ENCODE peak calls at places on chromosome 10, in eight cellular contexts. One of them, this sample, is unnamed.

GRCh38 chr10:132036153-132036886 is 29.4 kb upstream of the JAKMIP3 start:
- DNase-seq in fibroblast of gingiva: peak; percentile 14
- DNase-seq in heart left ventricle: peak; percentile 72
- DNase-seq in AG10803: peak; percentile 8
- DNase-seq in nephron progenitor cell: peak; percentile 72
- DNase-seq in activated CD8-positive, alpha-beta memory T cell treated with anti-CD3 and anti-CD28 coated beads for 1 hour: no peak
- DNase-seq in activated T-helper 1 cell treated with anti-CD3 and anti-CD28 coated beads, Interleukin-2, amount 50 U/mL, for 16 hours: no peak
- DNase-seq in effector CD4-positive, alpha-beta T cell: no peak
- DNase-seq in this sample: peak; percentile 70

GRCh38 chr10:84599254-84599653 is 270.9 kb downstream of the CCSER2 start:
- DNase-seq in activated T-helper 1 cell treated with anti-CD3 and anti-CD28 coated beads, Interleukin-2, amount 50 U/mL, for 16 hours: no peak
- DNase-seq in AG10803: no peak
- DNase-seq in activated CD8-positive, alpha-beta memory T cell treated with anti-CD3 and anti-CD28 coated beads for 1 hour: no peak
- DNase-seq in nephron progenitor cell: no peak
- DNase-seq in heart left ventricle: no peak
- DNase-seq in fibroblast of gingiva: no peak
- DNase-seq in effector CD4-positive, alpha-beta T cell: no peak
- DNase-seq in this sample: no peak

GRCh38 chr10:15461353-15462108 is 90.4 kb upstream of the FAM171A1 start:
- DNase-seq in effector CD4-positive, alpha-beta T cell: no peak
- DNase-seq in activated T-helper 1 cell treated with anti-CD3 and anti-CD28 coated beads, Interleukin-2, amount 50 U/mL, for 16 hours: no peak
- DNase-seq in activated CD8-positive, alpha-beta memory T cell treated with anti-CD3 and anti-CD28 coated beads for 1 hour: no peak
- DNase-seq in nephron progenitor cell: no peak
- DNase-seq in heart left ventricle: no peak
- DNase-seq in fibroblast of gingiva: peak; percentile 90
- DNase-seq in AG10803: peak; percentile 94
- DNase-seq in this sample: no peak

GRCh38 chr10:73762915-73763314 is 18.7 kb downstream of the SEC24C start:
- DNase-seq in fibroblast of gingiva: no peak
- DNase-seq in activated CD8-positive, alpha-beta memory T cell treated with anti-CD3 and anti-CD28 coated beads for 1 hour: no peak
- DNase-seq in AG10803: peak; percentile 28
- DNase-seq in activated T-helper 1 cell treated with anti-CD3 and anti-CD28 coated beads, Interleukin-2, amount 50 U/mL, for 16 hours: no peak
- DNase-seq in effector CD4-positive, alpha-beta T cell: no peak
- DNase-seq in nephron progenitor cell: no peak
- DNase-seq in heart left ventricle: no peak
- DNase-seq in this sample: no peak

GRCh38 chr10:132858121-132859081 is 72.5 kb upstream of the NKX6-2 start:
- DNase-seq in fibroblast of gingiva: no peak
- DNase-seq in nephron progenitor cell: no peak
- DNase-seq in activated CD8-positive, alpha-beta memory T cell treated with anti-CD3 and anti-CD28 coated beads for 1 hour: no peak
- DNase-seq in effector CD4-positive, alpha-beta T cell: no peak
- DNase-seq in heart left ventricle: peak; percentile 42
- DNase-seq in activated T-helper 1 cell treated with anti-CD3 and anti-CD28 coated beads, Interleukin-2, amount 50 U/mL, for 16 hours: peak; percentile 3
- DNase-seq in AG10803: no peak
- DNase-seq in this sample: no peak

GRCh38 chr10:61795551-61795950 is 105.9 kb upstream of the ARID5B start:
- DNase-seq in AG10803: no peak
- DNase-seq in effector CD4-positive, alpha-beta T cell: no peak
- DNase-seq in heart left ventricle: no peak
- DNase-seq in activated T-helper 1 cell treated with anti-CD3 and anti-CD28 coated beads, Interleukin-2, amount 50 U/mL, for 16 hours: no peak
- DNase-seq in activated CD8-positive, alpha-beta memory T cell treated with anti-CD3 and anti-CD28 coated beads for 1 hour: no peak
- DNase-seq in fibroblast of gingiva: no peak
- DNase-seq in nephron progenitor cell: no peak
- DNase-seq in this sample: no peak

GRCh38 chr10:10579709-10580108 is 438.0 kb upstream of the CELF2 start:
- DNase-seq in nephron progenitor cell: no peak
- DNase-seq in AG10803: no peak
- DNase-seq in activated T-helper 1 cell treated with anti-CD3 and anti-CD28 coated beads, Interleukin-2, amount 50 U/mL, for 16 hours: no peak
- DNase-seq in effector CD4-positive, alpha-beta T cell: no peak
- DNase-seq in fibroblast of gingiva: no peak
- DNase-seq in heart left ventricle: no peak
- DNase-seq in activated CD8-positive, alpha-beta memory T cell treated with anti-CD3 and anti-CD28 coated beads for 1 hour: no peak
- DNase-seq in this sample: no peak

GRCh38 chr10:30534465-30535144 is 94.9 kb downstream of the LYZL2 start:
- DNase-seq in nephron progenitor cell: peak; percentile 66
- DNase-seq in heart left ventricle: no peak
- DNase-seq in effector CD4-positive, alpha-beta T cell: peak; percentile 67
- DNase-seq in fibroblast of gingiva: peak; percentile 62
- DNase-seq in activated CD8-positive, alpha-beta memory T cell treated with anti-CD3 and anti-CD28 coated beads for 1 hour: peak; percentile 41
- DNase-seq in activated T-helper 1 cell treated with anti-CD3 and anti-CD28 coated beads, Interleukin-2, amount 50 U/mL, for 16 hours: peak; percentile 41
- DNase-seq in AG10803: peak; percentile 75
- DNase-seq in this sample: peak; percentile 80

GRCh38 chr10:119273413-119273812 is 66.0 kb downstream of the GRK5 start:
- DNase-seq in effector CD4-positive, alpha-beta T cell: no peak
- DNase-seq in heart left ventricle: no peak
- DNase-seq in fibroblast of gingiva: no peak
- DNase-seq in activated T-helper 1 cell treated with anti-CD3 and anti-CD28 coated beads, Interleukin-2, amount 50 U/mL, for 16 hours: no peak
- DNase-seq in activated CD8-positive, alpha-beta memory T cell treated with anti-CD3 and anti-CD28 coated beads for 1 hour: no peak
- DNase-seq in AG10803: no peak
- DNase-seq in nephron progenitor cell: no peak
- DNase-seq in this sample: no peak

GRCh38 chr10:102720337-102720736 is 5.9 kb downstream of the SFXN2 start:
- DNase-seq in activated CD8-positive, alpha-beta memory T cell treated with anti-CD3 and anti-CD28 coated beads for 1 hour: no peak
- DNase-seq in activated T-helper 1 cell treated with anti-CD3 and anti-CD28 coated beads, Interleukin-2, amount 50 U/mL, for 16 hours: no peak
- DNase-seq in AG10803: no peak
- DNase-seq in fibroblast of gingiva: no peak
- DNase-seq in nephron progenitor cell: no peak
- DNase-seq in heart left ventricle: no peak
- DNase-seq in effector CD4-positive, alpha-beta T cell: no peak
- DNase-seq in this sample: no peak

GRCh38 chr10:86966008-86966654 is 2.2 kb upstream of the ADIRF start:
- DNase-seq in nephron progenitor cell: no peak
- DNase-seq in activated T-helper 1 cell treated with anti-CD3 and anti-CD28 coated beads, Interleukin-2, amount 50 U/mL, for 16 hours: no peak
- DNase-seq in effector CD4-positive, alpha-beta T cell: no peak
- DNase-seq in AG10803: no peak
- DNase-seq in activated CD8-positive, alpha-beta memory T cell treated with anti-CD3 and anti-CD28 coated beads for 1 hour: no peak
- DNase-seq in heart left ventricle: no peak
- DNase-seq in fibroblast of gingiva: no peak
- DNase-seq in this sample: no peak

GRCh38 chr10:35637456-35637855 is 4.6 kb downstream of the FZD8 start:
- DNase-seq in activated CD8-positive, alpha-beta memory T cell treated with anti-CD3 and anti-CD28 coated beads for 1 hour: no peak
- DNase-seq in activated T-helper 1 cell treated with anti-CD3 and anti-CD28 coated beads, Interleukin-2, amount 50 U/mL, for 16 hours: no peak
- DNase-seq in nephron progenitor cell: peak; percentile 7
- DNase-seq in AG10803: no peak
- DNase-seq in effector CD4-positive, alpha-beta T cell: no peak
- DNase-seq in fibroblast of gingiva: no peak
- DNase-seq in heart left ventricle: no peak
- DNase-seq in this sample: peak; percentile 95

GRCh38 chr10:28332699-28333098 is 29.8 kb upstream of the MPP7 start:
- DNase-seq in activated T-helper 1 cell treated with anti-CD3 and anti-CD28 coated beads, Interleukin-2, amount 50 U/mL, for 16 hours: no peak
- DNase-seq in activated CD8-positive, alpha-beta memory T cell treated with anti-CD3 and anti-CD28 coated beads for 1 hour: no peak
- DNase-seq in heart left ventricle: no peak
- DNase-seq in fibroblast of gingiva: no peak
- DNase-seq in AG10803: no peak
- DNase-seq in nephron progenitor cell: no peak
- DNase-seq in effector CD4-positive, alpha-beta T cell: no peak
- DNase-seq in this sample: no peak

GRCh38 chr10:121540773-121541395 is 57.4 kb downstream of the FGFR2 start:
- DNase-seq in heart left ventricle: no peak
- DNase-seq in fibroblast of gingiva: no peak
- DNase-seq in effector CD4-positive, alpha-beta T cell: no peak
- DNase-seq in activated T-helper 1 cell treated with anti-CD3 and anti-CD28 coated beads, Interleukin-2, amount 50 U/mL, for 16 hours: no peak
- DNase-seq in AG10803: no peak
- DNase-seq in activated CD8-positive, alpha-beta memory T cell treated with anti-CD3 and anti-CD28 coated beads for 1 hour: no peak
- DNase-seq in nephron progenitor cell: no peak
- DNase-seq in this sample: no peak

GRCh38 chr10:125152646-125153368 is 7.6 kb downstream of the CTBP2 start:
- DNase-seq in activated T-helper 1 cell treated with anti-CD3 and anti-CD28 coated beads, Interleukin-2, amount 50 U/mL, for 16 hours: no peak
- DNase-seq in heart left ventricle: peak; percentile 79
- DNase-seq in nephron progenitor cell: peak; percentile 20
- DNase-seq in activated CD8-positive, alpha-beta memory T cell treated with anti-CD3 and anti-CD28 coated beads for 1 hour: no peak
- DNase-seq in effector CD4-positive, alpha-beta T cell: no peak
- DNase-seq in fibroblast of gingiva: peak; percentile 69
- DNase-seq in AG10803: peak; percentile 37
- DNase-seq in this sample: peak; percentile 32

GRCh38 chr10:132421377-132422168 is 24.6 kb downstream of the PWWP2B start:
- DNase-seq in nephron progenitor cell: no peak
- DNase-seq in heart left ventricle: peak; percentile 88
- DNase-seq in activated T-helper 1 cell treated with anti-CD3 and anti-CD28 coated beads, Interleukin-2, amount 50 U/mL, for 16 hours: no peak
- DNase-seq in fibroblast of gingiva: peak; percentile 68
- DNase-seq in AG10803: peak; percentile 74
- DNase-seq in effector CD4-positive, alpha-beta T cell: no peak
- DNase-seq in activated CD8-positive, alpha-beta memory T cell treated with anti-CD3 and anti-CD28 coated beads for 1 hour: no peak
- DNase-seq in this sample: peak; percentile 30

GRCh38 chr10:124161212-124162000 is 68.0 kb upstream of the CHST15 start:
- DNase-seq in AG10803: no peak
- DNase-seq in heart left ventricle: no peak
- DNase-seq in nephron progenitor cell: no peak
- DNase-seq in effector CD4-positive, alpha-beta T cell: no peak
- DNase-seq in activated CD8-positive, alpha-beta memory T cell treated with anti-CD3 and anti-CD28 coated beads for 1 hour: no peak
- DNase-seq in fibroblast of gingiva: no peak
- DNase-seq in activated T-helper 1 cell treated with anti-CD3 and anti-CD28 coated beads, Interleukin-2, amount 50 U/mL, for 16 hours: no peak
- DNase-seq in this sample: no peak

GRCh38 chr10:133336131-133337078 is at the start of gene CALY:
- DNase-seq in heart left ventricle: no peak
- DNase-seq in AG10803: no peak
- DNase-seq in effector CD4-positive, alpha-beta T cell: peak; percentile 87
- DNase-seq in nephron progenitor cell: peak; percentile 83
- DNase-seq in activated T-helper 1 cell treated with anti-CD3 and anti-CD28 coated beads, Interleukin-2, amount 50 U/mL, for 16 hours: peak; percentile 80
- DNase-seq in activated CD8-positive, alpha-beta memory T cell treated with anti-CD3 and anti-CD28 coated beads for 1 hour: peak; percentile 66
- DNase-seq in fibroblast of gingiva: no peak
- DNase-seq in this sample: peak; percentile 80

GRCh38 chr10:119306964-119307363 is 99.6 kb downstream of the GRK5 start:
- DNase-seq in effector CD4-positive, alpha-beta T cell: no peak
- DNase-seq in nephron progenitor cell: no peak
- DNase-seq in activated T-helper 1 cell treated with anti-CD3 and anti-CD28 coated beads, Interleukin-2, amount 50 U/mL, for 16 hours: no peak
- DNase-seq in AG10803: no peak
- DNase-seq in fibroblast of gingiva: no peak
- DNase-seq in heart left ventricle: no peak
- DNase-seq in activated CD8-positive, alpha-beta memory T cell treated with anti-CD3 and anti-CD28 coated beads for 1 hour: no peak
- DNase-seq in this sample: no peak

GRCh38 chr10:85986777-85987176 is 379.8 kb downstream of the GRID1 start:
- DNase-seq in activated T-helper 1 cell treated with anti-CD3 and anti-CD28 coated beads, Interleukin-2, amount 50 U/mL, for 16 hours: no peak
- DNase-seq in heart left ventricle: no peak
- DNase-seq in activated CD8-positive, alpha-beta memory T cell treated with anti-CD3 and anti-CD28 coated beads for 1 hour: no peak
- DNase-seq in effector CD4-positive, alpha-beta T cell: no peak
- DNase-seq in nephron progenitor cell: no peak
- DNase-seq in fibroblast of gingiva: no peak
- DNase-seq in AG10803: no peak
- DNase-seq in this sample: no peak

GRCh38 chr10:49579621-49580020 is 30.5 kb upstream of the SLC18A3 start:
- DNase-seq in AG10803: peak; percentile 50
- DNase-seq in activated T-helper 1 cell treated with anti-CD3 and anti-CD28 coated beads, Interleukin-2, amount 50 U/mL, for 16 hours: no peak
- DNase-seq in heart left ventricle: no peak
- DNase-seq in activated CD8-positive, alpha-beta memory T cell treated with anti-CD3 and anti-CD28 coated beads for 1 hour: no peak
- DNase-seq in effector CD4-positive, alpha-beta T cell: no peak
- DNase-seq in nephron progenitor cell: no peak
- DNase-seq in fibroblast of gingiva: no peak
- DNase-seq in this sample: no peak

GRCh38 chr10:25113231-25114035 is 61.4 kb upstream of the GPR158 start:
- DNase-seq in nephron progenitor cell: peak; percentile 76
- DNase-seq in AG10803: peak; percentile 68
- DNase-seq in effector CD4-positive, alpha-beta T cell: no peak
- DNase-seq in activated T-helper 1 cell treated with anti-CD3 and anti-CD28 coated beads, Interleukin-2, amount 50 U/mL, for 16 hours: no peak
- DNase-seq in heart left ventricle: peak; percentile 80
- DNase-seq in activated CD8-positive, alpha-beta memory T cell treated with anti-CD3 and anti-CD28 coated beads for 1 hour: peak; percentile 4
- DNase-seq in fibroblast of gingiva: peak; percentile 53
- DNase-seq in this sample: peak; percentile 93

GRCh38 chr10:85787393-85787792 is 579.2 kb downstream of the GRID1 start:
- DNase-seq in heart left ventricle: no peak
- DNase-seq in AG10803: no peak
- DNase-seq in effector CD4-positive, alpha-beta T cell: no peak
- DNase-seq in fibroblast of gingiva: no peak
- DNase-seq in activated T-helper 1 cell treated with anti-CD3 and anti-CD28 coated beads, Interleukin-2, amount 50 U/mL, for 16 hours: no peak
- DNase-seq in activated CD8-positive, alpha-beta memory T cell treated with anti-CD3 and anti-CD28 coated beads for 1 hour: no peak
- DNase-seq in nephron progenitor cell: no peak
- DNase-seq in this sample: no peak

GRCh38 chr10:92268763-92269162 is 22.1 kb downstream of the CPEB3 start:
- DNase-seq in activated T-helper 1 cell treated with anti-CD3 and anti-CD28 coated beads, Interleukin-2, amount 50 U/mL, for 16 hours: no peak
- DNase-seq in heart left ventricle: no peak
- DNase-seq in activated CD8-positive, alpha-beta memory T cell treated with anti-CD3 and anti-CD28 coated beads for 1 hour: no peak
- DNase-seq in AG10803: no peak
- DNase-seq in nephron progenitor cell: no peak
- DNase-seq in fibroblast of gingiva: no peak
- DNase-seq in effector CD4-positive, alpha-beta T cell: no peak
- DNase-seq in this sample: no peak

GRCh38 chr10:75967491-75967890 is 536.1 kb downstream of the LRMDA start:
- DNase-seq in activated T-helper 1 cell treated with anti-CD3 and anti-CD28 coated beads, Interleukin-2, amount 50 U/mL, for 16 hours: no peak
- DNase-seq in nephron progenitor cell: peak; percentile 49
- DNase-seq in heart left ventricle: no peak
- DNase-seq in effector CD4-positive, alpha-beta T cell: no peak
- DNase-seq in fibroblast of gingiva: no peak
- DNase-seq in activated CD8-positive, alpha-beta memory T cell treated with anti-CD3 and anti-CD28 coated beads for 1 hour: no peak
- DNase-seq in AG10803: no peak
- DNase-seq in this sample: peak; percentile 28

GRCh38 chr10:15137636-15138035 is 30.9 kb downstream of the NMT2 start:
- DNase-seq in AG10803: peak; percentile 18
- DNase-seq in fibroblast of gingiva: peak; percentile 50
- DNase-seq in activated T-helper 1 cell treated with anti-CD3 and anti-CD28 coated beads, Interleukin-2, amount 50 U/mL, for 16 hours: no peak
- DNase-seq in heart left ventricle: no peak
- DNase-seq in nephron progenitor cell: no peak
- DNase-seq in effector CD4-positive, alpha-beta T cell: no peak
- DNase-seq in activated CD8-positive, alpha-beta memory T cell treated with anti-CD3 and anti-CD28 coated beads for 1 hour: no peak
- DNase-seq in this sample: no peak

GRCh38 chr10:16968722-16969055 is 151.5 kb upstream of the RSU1 start:
- DNase-seq in activated T-helper 1 cell treated with anti-CD3 and anti-CD28 coated beads, Interleukin-2, amount 50 U/mL, for 16 hours: no peak
- DNase-seq in nephron progenitor cell: no peak
- DNase-seq in fibroblast of gingiva: no peak
- DNase-seq in AG10803: no peak
- DNase-seq in activated CD8-positive, alpha-beta memory T cell treated with anti-CD3 and anti-CD28 coated beads for 1 hour: no peak
- DNase-seq in effector CD4-positive, alpha-beta T cell: no peak
- DNase-seq in heart left ventricle: no peak
- DNase-seq in this sample: no peak

GRCh38 chr10:12848439-12849173 is 152.9 kb downstream of the CCDC3 start:
- DNase-seq in fibroblast of gingiva: no peak
- DNase-seq in effector CD4-positive, alpha-beta T cell: no peak
- DNase-seq in activated CD8-positive, alpha-beta memory T cell treated with anti-CD3 and anti-CD28 coated beads for 1 hour: no peak
- DNase-seq in nephron progenitor cell: no peak
- DNase-seq in heart left ventricle: no peak
- DNase-seq in AG10803: no peak
- DNase-seq in activated T-helper 1 cell treated with anti-CD3 and anti-CD28 coated beads, Interleukin-2, amount 50 U/mL, for 16 hours: no peak
- DNase-seq in this sample: no peak

GRCh38 chr10:119268871-119269506 is 61.6 kb downstream of the GRK5 start:
- DNase-seq in activated T-helper 1 cell treated with anti-CD3 and anti-CD28 coated beads, Interleukin-2, amount 50 U/mL, for 16 hours: peak; percentile 33
- DNase-seq in effector CD4-positive, alpha-beta T cell: peak; percentile 77
- DNase-seq in nephron progenitor cell: no peak
- DNase-seq in activated CD8-positive, alpha-beta memory T cell treated with anti-CD3 and anti-CD28 coated beads for 1 hour: peak; percentile 33
- DNase-seq in heart left ventricle: no peak
- DNase-seq in fibroblast of gingiva: no peak
- DNase-seq in AG10803: no peak
- DNase-seq in this sample: no peak

GRCh38 chr10:55410415-55410885 is 609.4 kb upstream of the PCDH15 start:
- DNase-seq in activated CD8-positive, alpha-beta memory T cell treated with anti-CD3 and anti-CD28 coated beads for 1 hour: no peak
- DNase-seq in AG10803: peak; percentile 33
- DNase-seq in fibroblast of gingiva: no peak
- DNase-seq in heart left ventricle: peak; percentile 42
- DNase-seq in activated T-helper 1 cell treated with anti-CD3 and anti-CD28 coated beads, Interleukin-2, amount 50 U/mL, for 16 hours: no peak
- DNase-seq in effector CD4-positive, alpha-beta T cell: no peak
- DNase-seq in nephron progenitor cell: peak; percentile 31
- DNase-seq in this sample: peak; percentile 92

GRCh38 chr10:133388973-133389818 is 4.8 kb upstream of the MTG1 start:
- DNase-seq in nephron progenitor cell: no peak
- DNase-seq in effector CD4-positive, alpha-beta T cell: peak; percentile 17
- DNase-seq in activated CD8-positive, alpha-beta memory T cell treated with anti-CD3 and anti-CD28 coated beads for 1 hour: no peak
- DNase-seq in activated T-helper 1 cell treated with anti-CD3 and anti-CD28 coated beads, Interleukin-2, amount 50 U/mL, for 16 hours: no peak
- DNase-seq in heart left ventricle: no peak
- DNase-seq in fibroblast of gingiva: no peak
- DNase-seq in AG10803: no peak
- DNase-seq in this sample: no peak

GRCh38 chr10:80502621-80503583 is 34.8 kb upstream of the SH2D4B start:
- DNase-seq in heart left ventricle: no peak
- DNase-seq in fibroblast of gingiva: no peak
- DNase-seq in nephron progenitor cell: no peak
- DNase-seq in activated CD8-positive, alpha-beta memory T cell treated with anti-CD3 and anti-CD28 coated beads for 1 hour: no peak
- DNase-seq in activated T-helper 1 cell treated with anti-CD3 and anti-CD28 coated beads, Interleukin-2, amount 50 U/mL, for 16 hours: no peak
- DNase-seq in AG10803: no peak
- DNase-seq in effector CD4-positive, alpha-beta T cell: no peak
- DNase-seq in this sample: no peak

GRCh38 chr10:18087398-18087797 is 52.8 kb upstream of the CACNB2 start:
- DNase-seq in AG10803: peak; percentile 9
- DNase-seq in fibroblast of gingiva: peak; percentile 16
- DNase-seq in nephron progenitor cell: no peak
- DNase-seq in activated T-helper 1 cell treated with anti-CD3 and anti-CD28 coated beads, Interleukin-2, amount 50 U/mL, for 16 hours: no peak
- DNase-seq in effector CD4-positive, alpha-beta T cell: no peak
- DNase-seq in activated CD8-positive, alpha-beta memory T cell treated with anti-CD3 and anti-CD28 coated beads for 1 hour: no peak
- DNase-seq in heart left ventricle: no peak
- DNase-seq in this sample: no peak

GRCh38 chr10:132859084-132859855 is 73.3 kb upstream of the NKX6-2 start:
- DNase-seq in activated CD8-positive, alpha-beta memory T cell treated with anti-CD3 and anti-CD28 coated beads for 1 hour: no peak
- DNase-seq in fibroblast of gingiva: no peak
- DNase-seq in activated T-helper 1 cell treated with anti-CD3 and anti-CD28 coated beads, Interleukin-2, amount 50 U/mL, for 16 hours: no peak
- DNase-seq in AG10803: no peak
- DNase-seq in heart left ventricle: no peak
- DNase-seq in effector CD4-positive, alpha-beta T cell: no peak
- DNase-seq in nephron progenitor cell: no peak
- DNase-seq in this sample: no peak